ENCODE peak calls at places on chromosome 17, in eight cellular contexts. T, B, P, R, V, Q, E and A are unnamed samples.

GRCh38 chr17:64295146-64295545 is 32.1 kb upstream of the TEX2 start:
- DNase-seq in T (no peak), B (no peak), P (no peak), R (no peak), V (no peak), Q (no peak), E (no peak), A (no peak)

GRCh38 chr17:39701012-39701783 is 1.3 kb downstream of the ERBB2 start:
- DNase-seq in T (no peak), B (peak; percentile 61), P (peak; percentile 36), R (peak; percentile 90), V (peak; percentile 30), Q (no peak), E (no peak), A (peak; percentile 75)

GRCh38 chr17:9350083-9350482 is 225.5 kb downstream of the STX8 start:
- DNase-seq in T (no peak), B (no peak), P (no peak), R (no peak), V (no peak), Q (no peak), E (no peak), A (no peak)

GRCh38 chr17:56987283-56987834 is 9.4 kb downstream of the SCPEP1 start:
- DNase-seq in T (no peak), B (no peak), P (no peak), R (no peak), V (no peak), Q (no peak), E (peak; percentile 2), A (no peak)

GRCh38 chr17:56440391-56440790 is 153.1 kb upstream of the NOG start:
- DNase-seq in T (no peak), B (no peak), P (no peak), R (no peak), V (no peak), Q (no peak), E (no peak), A (no peak)

GRCh38 chr17:3528604-3529511 is 28.8 kb downstream of the TRPV3 start:
- DNase-seq in T (no peak), B (no peak), P (no peak), R (no peak), V (peak; percentile 42), Q (no peak), E (no peak), A (no peak)

GRCh38 chr17:30337393-30337999 is 3.6 kb upstream of the TMIGD1 start:
- DNase-seq in T (no peak), B (no peak), P (no peak), R (no peak), V (no peak), Q (no peak), E (no peak), A (no peak)

GRCh38 chr17:13513039-13513405 is 88.7 kb downstream of the HS3ST3A1 start:
- DNase-seq in T (no peak), B (no peak), P (no peak), R (no peak), V (no peak), Q (no peak), E (peak; percentile 16), A (no peak)

GRCh38 chr17:78745407-78746088 is 36.5 kb downstream of the CYTH1 start:
- DNase-seq in T (no peak), B (no peak), P (no peak), R (no peak), V (peak; percentile 56), Q (no peak), E (no peak), A (peak; percentile 61)

GRCh38 chr17:31074772-31075538 is 19.8 kb upstream of the NF1 start:
- DNase-seq in T (no peak), B (no peak), P (peak; percentile 50), R (no peak), V (peak; percentile 56), Q (no peak), E (no peak), A (no peak)

GRCh38 chr17:57515662-57516211 is 229.4 kb downstream of the CCDC182 start:
- DNase-seq in T (no peak), B (no peak), P (no peak), R (no peak), V (no peak), Q (no peak), E (no peak), A (no peak)

GRCh38 chr17:39231587-39232551 is 6.1 kb upstream of the STAC2 start:
- DNase-seq in T (no peak), B (peak; percentile 49), P (peak; percentile 76), R (no peak), V (peak; percentile 78), Q (no peak), E (peak; percentile 81), A (peak; percentile 45)

GRCh38 chr17:9768381-9768934 is 22.9 kb downstream of the DHRS7C start:
- DNase-seq in T (no peak), B (no peak), P (peak; percentile 55), R (no peak), V (peak; percentile 56), Q (no peak), E (peak; percentile 20), A (no peak)

GRCh38 chr17:80257716-80258213 is 2.9 kb upstream of the RNF213 start:
- DNase-seq in T (no peak), B (no peak), P (no peak), R (peak; percentile 74), V (no peak), Q (no peak), E (no peak), A (peak; percentile 72)

GRCh38 chr17:47692137-47692894 is 1.6 kb upstream of the TBKBP1 start:
- DNase-seq in T (no peak), B (no peak), P (no peak), R (no peak), V (no peak), Q (no peak), E (no peak), A (no peak)

GRCh38 chr17:67171560-67171959 is 73.4 kb downstream of the HELZ start:
- DNase-seq in T (no peak), B (no peak), P (no peak), R (no peak), V (no peak), Q (peak; percentile 71), E (no peak), A (no peak)

GRCh38 chr17:65572581-65573282 is 11.3 kb upstream of the AXIN2 start:
- DNase-seq in T (no peak), B (no peak), P (no peak), R (no peak), V (peak; percentile 70), Q (no peak), E (no peak), A (no peak)

GRCh38 chr17:44084131-44084538 is 13.6 kb downstream of the G6PC3 start:
- DNase-seq in T (no peak), B (no peak), P (peak; percentile 82), R (peak; percentile 41), V (peak; percentile 64), Q (no peak), E (peak; percentile 50), A (no peak)

GRCh38 chr17:44086364-44087311 is 16.1 kb downstream of the G6PC3 start:
- DNase-seq in T (peak; percentile 57), B (no peak), P (peak; percentile 96), R (no peak), V (peak; percentile 67), Q (no peak), E (peak; percentile 95), A (no peak)

GRCh38 chr17:44088254-44088653 is 17.7 kb downstream of the G6PC3 start:
- DNase-seq in T (no peak), B (no peak), P (no peak), R (no peak), V (no peak), Q (no peak), E (no peak), A (no peak)

GRCh38 chr17:44084921-44085320 is 14.4 kb downstream of the G6PC3 start:
- DNase-seq in T (no peak), B (no peak), P (no peak), R (no peak), V (peak; percentile 41), Q (no peak), E (no peak), A (no peak)

GRCh38 chr17:44087319-44087718 is 16.8 kb downstream of the G6PC3 start:
- DNase-seq in T (no peak), B (no peak), P (no peak), R (no peak), V (no peak), Q (no peak), E (no peak), A (no peak)
- H3K4me3 ChIP-seq in T (no peak overlapping the region), B (no peak overlapping the region), P (peak overlapping the region; percentile 0), R (no peak overlapping the region), V (peak overlapping the region; percentile 29), Q (no peak overlapping the region), E (no peak overlapping the region), A (no peak overlapping the region)

GRCh38 chr17:40818733-40819527 is 3.5 kb downstream of the KRT10 start:
- DNase-seq in T (peak; percentile 84), B (peak; percentile 83), P (peak; percentile 80), R (peak; percentile 78), V (peak; percentile 93), Q (no peak), E (peak; percentile 77), A (peak; percentile 90)

GRCh38 chr17:40819528-40820125 is 2.8 kb downstream of the KRT10 start:
- DNase-seq in T (no peak), B (no peak), P (peak; percentile 21), R (no peak), V (no peak), Q (no peak), E (peak; percentile 15), A (no peak)

GRCh38 chr17:40817103-40817682 is 5.2 kb downstream of the KRT10 start:
- DNase-seq in T (no peak), B (no peak), P (no peak), R (no peak), V (no peak), Q (no peak), E (no peak), A (no peak)

GRCh38 chr17:40816569-40816968 is 5.8 kb downstream of the KRT10 start:
- DNase-seq in T (no peak), B (no peak), P (no peak), R (no peak), V (no peak), Q (no peak), E (peak; percentile 55), A (no peak)

DNA sequence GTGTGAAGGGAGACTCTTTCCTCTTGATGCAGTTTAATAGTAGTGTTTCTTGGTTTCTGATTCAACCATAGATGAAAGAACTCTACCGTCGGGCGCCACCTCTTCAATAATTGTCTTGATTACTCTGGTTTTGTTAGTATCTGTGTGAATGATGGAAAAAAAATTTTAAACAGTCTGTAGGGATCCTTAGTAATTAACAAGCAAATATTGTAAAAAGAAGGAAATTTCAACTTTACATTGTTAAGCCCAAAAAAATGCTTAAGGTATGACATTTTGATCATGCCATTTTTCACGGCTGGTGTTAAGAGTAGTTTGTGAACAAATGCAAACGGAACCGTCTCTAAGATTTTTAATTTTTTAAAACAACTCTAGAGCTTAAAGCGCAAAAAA is 4.1 kb downstream of the KRT10 start:
- DNase-seq in T (no peak), B (no peak), P (no peak), R (no peak), V (no peak), Q (no peak), E (no peak), A (no peak)
- H3K4me1 ChIP-seq in T (no peaks in the 10 kb centered on the region), B (peaks cover 11% of the 10 kb centered on the region), P (peaks cover 20% of the 10 kb centered on the region), R (no peaks in the 10 kb centered on the region), V (peaks cover 4% of the 10 kb centered on the region), Q (peaks cover 11% of the 10 kb centered on the region), E (peaks cover 12% of the 10 kb centered on the region), A (no peaks in the 10 kb centered on the region)

GRCh38 chr17:4806770-4807533 is at the start of gene PLD2:
- DNase-seq in T (peak; percentile 90), B (peak; percentile 91), P (peak; percentile 98), R (peak; percentile 93), V (peak; percentile 96), Q (no peak), E (peak; percentile 96), A (peak; percentile 93)
- TF ChIP-seq CTCF in T (no peak), B (no peak), P (no peak), R (no peak), V (no peak), Q (no peak), E (no peak), A (no peak)

GRCh38 chr17:2403044-2403443 is 2.2 kb upstream of the MNT start:
- DNase-seq in T (no peak), B (no peak), P (no peak), R (no peak), V (no peak), Q (no peak), E (no peak), A (peak; percentile 10)
- H3K4me3 ChIP-seq in T (peak overlapping the region; percentile 92), B (no peak overlapping the region), P (no peak overlapping the region), R (no peak overlapping the region), V (no peak overlapping the region), Q (no peak overlapping the region), E (no peak overlapping the region), A (no peak overlapping the region)